ENCODE peak calls at places on chromosomes 1 and 21, in six cellular contexts. K is tibial nerve, T is breast epithelium, C is RWPE2, R is uterus, E is tibial artery. O is an unnamed sample.

GRCh38 chr1:87706198-87706597 is 377.5 kb downstream of the LMO4 start:
- DNase-seq in K (no peak), T (no peak), C (no peak), R (no peak), E (no peak), O (no peak)

GRCh38 chr1:212110617-212111016 is 75.1 kb downstream of the DTL start:
- DNase-seq in K (no peak), T (no peak), C (no peak), R (no peak), E (no peak), O (no peak)

GRCh38 chr21:34890724-34891609 is 158.1 kb downstream of the RUNX1 start:
- DNase-seq in K (no peak), T (no peak), C (no peak), R (no peak), E (peak; percentile 43), O (peak; percentile 64)

GRCh38 chr1:214584805-214585766 is 17.9 kb upstream of the CENPF start:
- DNase-seq in K (no peak), T (no peak), C (no peak), R (no peak), E (no peak), O (no peak)

GRCh38 chr1:203036537-203036936 is 10.2 kb downstream of the PPFIA4 start:
- DNase-seq in K (no peak), T (no peak), C (no peak), R (no peak), E (no peak), O (no peak)

GRCh38 chr21:34930971-34931370 is 118.1 kb downstream of the RUNX1 start:
- DNase-seq in K (no peak), T (no peak), C (no peak), R (no peak), E (no peak), O (no peak)

GRCh38 chr1:48450505-48450904 is 21.5 kb downstream of the SPATA6 start:
- DNase-seq in K (no peak), T (no peak), C (no peak), R (no peak), E (no peak), O (no peak)

GRCh38 chr1:243503155-243503554 is 247.3 kb downstream of the SDCCAG8 start:
- DNase-seq in K (no peak), T (no peak), C (no peak), R (no peak), E (no peak), O (no peak)

GRCh38 chr21:27365394-27365793 is 398.5 kb upstream of the ADAMTS5 start:
- DNase-seq in K (no peak), T (no peak), C (no peak), R (no peak), E (no peak), O (no peak)

GRCh38 chr1:187999973-188000372 is 1171.2 kb downstream of the PLA2G4A start:
- DNase-seq in K (no peak), T (no peak), C (no peak), R (no peak), E (no peak), O (no peak)

GRCh38 chr1:60427194-60427593 is 353.6 kb upstream of the C1orf87 start:
- DNase-seq in K (no peak), T (no peak), C (no peak), R (no peak), E (no peak), O (no peak)

GRCh38 chr21:17491716-17492414 is 21.0 kb upstream of the CXADR start:
- DNase-seq in K (no peak), T (no peak), C (no peak), R (peak; percentile 67), E (peak; percentile 42), O (no peak)

GRCh38 chr1:203645996-203646395 is 19.4 kb downstream of the ATP2B4 start:
- DNase-seq in K (no peak), T (no peak), C (no peak), R (no peak), E (no peak), O (no peak)

GRCh38 chr1:201471772-201472171 is 2.8 kb upstream of the PHLDA3 start:
- DNase-seq in K (no peak), T (no peak), C (no peak), R (no peak), E (no peak), O (no peak)

GRCh38 chr1:6041432-6042062 is 4.1 kb upstream of the KCNAB2 start:
- DNase-seq in K (no peak), T (no peak), C (no peak), R (no peak), E (no peak), O (no peak)

GRCh38 chr1:245370905-245371581 is 216.3 kb downstream of the KIF26B start:
- DNase-seq in K (no peak), T (no peak), C (no peak), R (no peak), E (no peak), O (peak; percentile 15)

GRCh38 chr1:48757363-48757762 is 19.3 kb downstream of the BEND5 start:
- DNase-seq in K (no peak), T (no peak), C (no peak), R (no peak), E (no peak), O (no peak)

GRCh38 chr1:211541715-211542477 is 37.1 kb downstream of the SLC30A1 start:
- DNase-seq in K (no peak), T (peak; percentile 58), C (no peak), R (no peak), E (no peak), O (peak; percentile 5)

GRCh38 chr1:162144853-162145252 is 75.4 kb downstream of the NOS1AP start:
- DNase-seq in K (no peak), T (no peak), C (no peak), R (no peak), E (no peak), O (no peak)

GRCh38 chr1:247290576-247290975 is 34.7 kb downstream of the VN1R5 start:
- DNase-seq in K (no peak), T (no peak), C (no peak), R (no peak), E (no peak), O (no peak)

GRCh38 chr1:247286134-247286670 is 30.3 kb downstream of the VN1R5 start:
- DNase-seq in K (no peak), T (no peak), C (no peak), R (no peak), E (no peak), O (no peak)

GRCh38 chr1:247288341-247288740 is 32.5 kb downstream of the VN1R5 start:
- DNase-seq in K (no peak), T (no peak), C (no peak), R (no peak), E (no peak), O (no peak)

GRCh38 chr1:247291161-247291560 is 35.3 kb downstream of the VN1R5 start:
- DNase-seq in K (no peak), T (no peak), C (no peak), R (no peak), E (no peak), O (no peak)

GRCh38 chr1:247287460-247287859 is 31.6 kb downstream of the VN1R5 start:
- DNase-seq in K (no peak), T (no peak), C (no peak), R (no peak), E (no peak), O (no peak)
- TF ChIP-seq CTCF in K (no peak), T (no peak), C (no peak), R (no peak), E (no peak), O (no peak)

DNA sequence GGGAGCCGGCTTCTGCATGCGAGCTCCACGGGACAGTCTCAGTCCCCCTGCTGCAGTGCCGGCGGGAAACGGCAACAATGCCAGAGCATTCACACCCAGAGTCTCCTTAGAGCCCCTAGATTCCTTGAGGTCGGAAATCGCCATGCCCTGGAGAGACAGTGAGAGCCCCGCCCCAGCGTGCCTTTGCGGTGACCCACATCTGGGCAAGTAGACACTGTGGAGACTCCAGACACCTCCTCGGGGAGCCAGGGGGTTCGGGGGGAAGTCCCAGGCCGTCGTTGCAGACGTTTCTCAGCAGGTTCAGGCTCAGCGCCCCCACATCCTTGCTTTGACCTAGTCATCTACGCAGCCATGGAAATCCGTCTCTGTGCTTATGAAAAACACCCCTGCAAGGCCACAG is 81.3 kb upstream of the ARHGEF16 start:
- DNase-seq in K (no peak), T (no peak), C (no peak), R (no peak), E (no peak), O (no peak)
- H3K27ac ChIP-seq in K (no peak overlapping the region), T (no peak overlapping the region), C (no peak overlapping the region), R (no peak overlapping the region), E (peak overlapping the region; percentile 89), O (no peak overlapping the region)

GRCh38 chr1:160681067-160681890 is 30.3 kb downstream of the CD48 start:
- DNase-seq in K (no peak), T (no peak), C (no peak), R (peak; percentile 16), E (peak; percentile 61), O (peak; percentile 14)

GRCh38 chr1:160681891-160682140 is 29.8 kb downstream of the CD48 start:
- DNase-seq in K (no peak), T (no peak), C (no peak), R (no peak), E (no peak), O (no peak)

GRCh38 chr1:160680399-160680798 is 31.2 kb downstream of the CD48 start:
- DNase-seq in K (no peak), T (no peak), C (no peak), R (no peak), E (no peak), O (no peak)

GRCh38 chr1:160682983-160683886 is 28.4 kb downstream of the CD48 start:
- DNase-seq in K (no peak), T (no peak), C (no peak), R (no peak), E (no peak), O (no peak)

DNA sequence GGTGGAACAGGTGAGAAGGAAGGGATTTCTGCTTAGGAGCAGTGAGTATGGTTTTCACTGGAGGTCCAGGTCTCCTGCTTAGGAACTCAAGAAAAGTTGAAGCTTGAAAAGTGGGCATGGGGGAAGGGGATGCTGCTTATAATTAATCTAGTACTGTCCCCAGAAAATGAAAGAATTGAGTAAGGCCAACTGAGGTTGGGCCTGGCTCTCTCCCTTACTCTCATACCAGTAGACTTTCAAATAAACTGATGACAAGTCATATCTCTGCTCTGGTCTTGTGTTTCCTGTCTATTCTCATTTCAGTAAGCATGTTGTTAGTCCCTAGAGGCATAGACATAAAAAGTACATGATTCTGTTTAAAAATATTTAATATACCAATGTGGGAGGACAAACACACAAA is 26.4 kb downstream of the CD48 start:
- DNase-seq in K (no peak), T (no peak), C (no peak), R (no peak), E (no peak), O (no peak)
- H3K4me1 ChIP-seq in K (no peaks in the 10 kb centered on the region), T (no peaks in the 10 kb centered on the region), C (no peaks in the 10 kb centered on the region), R (no peaks in the 10 kb centered on the region), E (no peaks in the 10 kb centered on the region), O (no peaks in the 10 kb centered on the region)

DNA sequence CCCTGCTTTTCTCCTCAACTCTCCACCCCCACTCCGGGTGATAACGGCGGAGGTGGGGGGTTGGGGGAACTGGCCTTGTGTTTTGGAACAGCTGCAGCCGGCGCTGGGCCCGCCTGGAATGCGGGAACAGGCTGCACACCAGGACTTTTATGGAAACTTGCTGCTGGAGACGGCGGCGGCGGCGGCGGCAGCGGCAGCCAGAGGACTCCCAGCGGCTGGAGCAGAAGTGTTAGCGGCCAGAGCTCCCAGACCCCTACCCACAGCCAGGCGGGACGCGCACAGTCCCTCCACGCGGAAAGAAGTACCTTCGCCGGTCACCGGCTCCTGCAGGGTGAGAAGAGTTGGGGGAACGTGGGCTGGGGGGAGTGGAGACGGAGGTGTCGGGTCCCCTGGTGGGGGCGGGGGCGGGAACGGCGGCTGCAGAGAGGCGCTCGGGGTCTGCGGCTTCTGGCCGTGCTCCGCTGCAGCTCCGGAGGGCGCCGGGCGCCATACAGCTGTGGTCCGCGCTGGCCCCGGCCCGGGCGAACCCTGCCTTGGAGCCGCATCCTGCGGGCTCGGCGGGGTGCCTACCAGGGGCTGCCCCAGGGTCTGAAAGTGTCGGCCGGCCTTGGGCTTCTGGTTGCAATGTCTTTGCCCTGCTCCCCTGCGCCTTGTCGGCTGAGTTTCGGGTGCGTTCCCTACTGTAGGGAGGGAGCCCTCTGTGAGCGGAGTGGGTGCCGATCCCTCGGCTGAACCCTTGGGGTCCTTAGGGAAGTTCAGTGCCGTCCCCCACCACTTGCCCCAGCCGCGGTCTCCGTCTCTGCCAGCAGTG is at the start of gene NEXN:
- DNase-seq in K (peak; percentile 50), T (peak; percentile 68), C (peak; percentile 62), R (peak; percentile 83), E (peak; percentile 78), O (peak; percentile 89)
- TF ChIP-seq CTCF in K (no peak), T (no peak), C (no peak), R (no peak), E (no peak), O (no peak)